ENCODE peak calls at places on chromosomes 13 and 19, in four cellular contexts. Z is H1, G is K562, K is SK-N-SH. V is an unnamed sample.

GRCh38 chr19:5790573-5791520 is at the start of gene DUS3L:
- DNase-seq in G (peak; percentile 99), K (peak; percentile 97), Z (peak; percentile 95), V (peak; percentile 98)

GRCh38 chr19:40598918-40599307 is 2.3 kb upstream of the LTBP4 start:
- DNase-seq in Z (no peak), G (no peak), K (no peak), V (no peak)

GRCh38 chr19:16359074-16359473 is 34.4 kb downstream of the KLF2 start:
- DNase-seq in G (no peak), Z (no peak), K (no peak), V (no peak)

GRCh38 chr19:2150794-2151338 is 500 bp downstream of the AP3D1 start:
- DNase-seq in G (no peak), K (no peak), Z (peak; percentile 69), V (no peak)

GRCh38 chr19:44856438-44857083 is 10.5 kb downstream of the NECTIN2 start:
- DNase-seq in G (peak; percentile 35), Z (no peak), K (no peak), V (no peak)

GRCh38 chr19:10010247-10010691 is at the start of gene COL5A3:
- DNase-seq in K (peak; percentile 51), Z (peak; percentile 61), G (peak; percentile 32), V (no peak)

GRCh38 chr19:35027851-35028599 is 2.2 kb upstream of the SCN1B start:
- DNase-seq in Z (no peak), G (no peak), K (no peak), V (no peak)

GRCh38 chr19:49395581-49396407 is 7.7 kb downstream of the KASH5 start:
- DNase-seq in G (peak; percentile 8), K (peak; percentile 9), Z (no peak), V (no peak)

GRCh38 chr13:103952183-103952582 is 886.0 kb upstream of the SLC10A2 start:
- DNase-seq in Z (no peak), K (no peak), G (no peak), V (no peak)

GRCh38 chr19:51501594-51502263 is at the start of gene SIGLEC12:
- DNase-seq in Z (no peak), K (no peak), G (no peak), V (no peak)

GRCh38 chr13:28059214-28059613 is 41.2 kb downstream of the FLT3 start:
- DNase-seq in Z (peak; percentile 73), K (peak; percentile 7), G (peak; percentile 44), V (no peak)

GRCh38 chr13:111398715-111399299 is 78.4 kb downstream of the TEX29 start:
- DNase-seq in G (peak; percentile 18), K (no peak), Z (no peak), V (no peak)

GRCh38 chr13:62643799-62644484 is 1228.3 kb upstream of the PCDH20 start:
- DNase-seq in Z (no peak), G (no peak), K (no peak), V (peak; percentile 15)

GRCh38 chr19:35642312-35642711 is 767 bp downstream of the ETV2 start:
- DNase-seq in G (no peak), Z (peak; percentile 51), K (no peak), V (no peak)

GRCh38 chr13:88896466-88896865 is 1225.3 kb downstream of the SLITRK5 start:
- DNase-seq in K (no peak), Z (no peak), G (no peak), V (no peak)

GRCh38 chr13:21901772-21902708 is 231.2 kb downstream of the FGF9 start:
- DNase-seq in K (no peak), Z (no peak), G (no peak), V (no peak)

GRCh38 chr13:61770697-61771096 is 355.0 kb upstream of the PCDH20 start:
- DNase-seq in K (no peak), Z (no peak), G (no peak), V (no peak)

GRCh38 chr19:33580645-33581037 is 41.1 kb upstream of the CHST8 start:
- DNase-seq in K (no peak), G (no peak), Z (no peak), V (no peak)

GRCh38 chr13:74570834-74571233 is 436.6 kb upstream of the KLF12 start:
- DNase-seq in Z (no peak), G (no peak), K (no peak), V (no peak)

GRCh38 chr19:19154768-19155494 is 15.1 kb downstream of the MEF2B start:
- DNase-seq in K (no peak), G (no peak), Z (no peak), V (no peak)

DNA sequence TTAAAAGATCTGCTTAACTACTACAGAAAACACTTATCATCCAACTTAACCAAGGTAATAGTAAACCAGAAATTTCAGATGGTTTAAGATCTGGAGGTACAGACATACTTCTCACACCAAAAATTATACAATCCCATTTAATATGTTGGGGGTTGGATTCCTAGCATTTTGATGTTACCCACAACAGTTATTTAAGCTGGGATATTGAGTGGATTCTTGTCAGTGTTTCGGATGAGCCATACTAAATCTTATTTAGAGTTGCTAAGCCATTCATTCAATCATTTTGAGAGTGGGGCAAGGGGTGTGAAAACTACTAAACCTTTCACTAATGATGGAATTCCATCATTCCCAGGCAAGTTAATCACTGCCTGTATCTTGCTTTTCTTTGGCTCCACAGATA is 40.6 kb downstream of the KATNAL1 start:
- DNase-seq in G (no peak), K (no peak), Z (no peak), V (no peak)
- TF ChIP-seq NRF1 in G (no peak), K (no peak), Z (no peak), V (no peak)

GRCh38 chr19:1076951-1077350 is 10.0 kb downstream of the ARHGAP45 start:
- DNase-seq in G (no peak), K (no peak), Z (no peak), V (peak; percentile 85)
- TF ChIP-seq NRF1 in G (no peak), K (no peak), Z (no peak), V (no peak)

DNA sequence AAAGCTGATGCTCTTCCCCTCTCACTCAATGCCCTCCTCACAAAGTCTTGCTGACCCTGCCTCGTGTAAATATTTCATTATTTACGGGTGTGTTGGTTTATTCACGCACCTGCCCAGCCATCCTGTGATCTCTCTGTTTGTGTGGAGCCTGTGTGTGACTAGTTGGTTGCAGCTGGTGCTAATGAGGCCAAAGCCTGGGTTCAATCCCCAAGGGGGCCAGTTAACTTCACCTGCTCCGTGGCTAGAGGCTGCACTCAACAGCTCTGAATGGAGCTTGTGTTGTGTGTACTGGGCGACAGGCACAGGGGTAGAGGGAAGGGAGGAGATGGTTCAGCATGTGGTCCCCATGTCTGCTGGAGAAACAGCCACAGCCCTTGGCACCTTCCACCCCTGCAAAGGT is 109.5 kb downstream of the DNAJC15 start:
- DNase-seq in G (no peak), Z (no peak), K (no peak), V (no peak)
- TF ChIP-seq NRF1 in G (no peak), Z (no peak), K (no peak), V (no peak)

GRCh38 chr13:23320926-23321533 is 112.5 kb downstream of the SACS start:
- DNase-seq in Z (no peak), G (no peak), K (no peak), V (no peak)

GRCh38 chr13:23323946-23324709 is 109.4 kb downstream of the SACS start:
- DNase-seq in Z (no peak), G (no peak), K (no peak), V (no peak)

GRCh38 chr13:23325191-23325590 is 108.3 kb downstream of the SACS start:
- DNase-seq in K (no peak), Z (no peak), G (no peak), V (peak; percentile 41)

GRCh38 chr13:23321534-23322241 is 111.8 kb downstream of the SACS start:
- DNase-seq in K (no peak), Z (no peak), G (no peak), V (peak; percentile 35)

DNA sequence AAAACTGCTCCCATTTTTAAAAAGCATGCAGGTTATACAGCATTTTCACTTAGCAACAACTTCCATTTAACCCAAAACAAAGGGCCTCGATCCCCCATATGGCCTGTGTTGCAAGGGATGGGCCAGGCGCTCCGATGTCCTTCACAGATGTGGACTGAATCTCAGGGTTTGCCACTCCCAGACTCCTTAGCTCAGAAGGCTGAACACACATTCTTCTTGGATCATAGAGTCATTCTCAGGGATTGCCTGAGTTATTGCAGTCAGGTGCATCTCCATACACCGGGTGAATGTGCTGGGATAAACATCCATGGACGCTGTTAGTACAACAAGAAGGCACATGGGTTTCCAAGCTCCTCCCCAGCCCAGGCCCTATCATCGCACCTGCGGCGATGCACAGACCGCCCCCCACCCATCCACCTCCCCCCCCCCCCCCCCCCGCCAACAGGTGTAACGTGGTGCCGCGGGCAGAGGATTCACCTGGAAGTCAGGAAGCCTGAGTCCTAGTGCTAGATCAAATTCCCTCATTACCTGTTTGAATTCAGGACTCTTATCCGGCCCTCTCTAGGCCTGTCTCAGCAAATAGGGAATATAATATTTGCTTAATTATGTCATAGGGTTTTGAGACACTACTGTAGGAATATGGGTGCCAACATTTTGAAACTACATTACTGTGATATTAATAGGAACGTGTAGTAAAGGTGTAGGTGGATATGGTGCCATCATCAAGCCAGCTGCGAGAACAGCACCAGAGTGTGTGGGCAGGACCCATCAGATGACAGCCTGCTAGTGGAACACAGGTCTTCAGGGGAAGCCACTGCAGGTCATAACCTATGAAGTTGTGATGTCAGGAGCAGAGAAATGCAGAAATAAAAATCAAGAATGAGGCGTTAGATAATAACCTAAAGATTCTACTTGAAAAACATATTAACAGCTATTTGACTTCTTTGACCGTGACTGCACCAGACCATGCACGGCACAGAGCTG is 110.9 kb downstream of the SACS start:
- DNase-seq in G (no peak), Z (no peak), K (no peak), V (no peak)
- TF ChIP-seq NRF1 in G (no peak), Z (no peak), K (no peak), V (no peak)

DNA sequence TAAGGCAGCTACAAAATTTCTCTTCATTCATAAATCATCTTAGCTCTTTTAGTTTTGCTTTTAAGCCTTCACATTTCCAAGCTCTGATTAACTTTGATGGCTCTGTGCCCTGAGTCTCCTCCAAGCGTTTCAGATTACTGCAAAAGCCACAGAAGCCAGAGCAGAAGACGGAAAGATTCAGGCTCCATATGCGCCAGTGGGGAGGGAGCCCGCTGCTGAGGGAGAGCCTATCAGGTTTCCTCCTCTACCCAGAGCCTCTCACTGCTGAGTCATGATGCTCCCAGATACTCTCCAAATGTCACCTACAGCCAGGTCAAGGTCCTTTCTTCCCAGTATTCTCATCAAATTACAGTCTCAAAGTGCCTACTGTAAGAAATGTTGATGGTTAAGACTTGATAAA is 193.6 kb downstream of the RAP2A start:
- DNase-seq in Z (no peak), K (no peak), G (peak; percentile 10), V (no peak)
- TF ChIP-seq NRF1 in Z (no peak), K (no peak), G (no peak), V (no peak)

GRCh38 chr19:14149509-14149994 is 13.2 kb upstream of the ASF1B start:
- DNase-seq in Z (no peak), G (no peak), K (peak; percentile 77), V (no peak)
- TF ChIP-seq NRF1 in Z (no peak), G (no peak), K (no peak), V (no peak)

GRCh38 chr19:46068345-46069258 is 27.8 kb upstream of the IGFL4 start:
- DNase-seq in G (no peak), K (no peak), Z (no peak), V (no peak)
- TF ChIP-seq NRF1 in G (no peak), K (no peak), Z (no peak), V (no peak)

DNA sequence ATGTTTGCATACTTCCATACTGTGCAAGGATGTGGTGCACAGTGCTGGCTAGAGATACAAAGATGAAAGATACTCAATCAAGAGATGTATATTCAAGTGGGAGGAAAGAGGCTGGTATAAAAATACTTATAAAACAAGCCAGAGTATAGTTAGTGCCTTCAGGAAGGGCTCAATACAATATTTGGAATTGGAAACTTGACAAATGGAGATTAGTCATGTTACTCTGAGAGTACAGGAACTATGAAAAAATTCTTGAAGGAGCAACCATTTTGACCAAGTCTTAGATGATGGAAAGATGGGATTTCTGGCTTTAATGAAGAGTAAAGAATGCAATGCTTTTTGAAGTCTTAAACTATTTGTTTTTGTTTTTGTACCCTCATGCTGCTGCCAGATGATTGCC is 8.1 kb downstream of the PDS5B start:
- DNase-seq in Z (no peak), G (no peak), K (no peak), V (no peak)
- TF ChIP-seq NRF1 in Z (no peak), G (no peak), K (no peak), V (no peak)

V was measured in GM12878.